ENCODE peak calls at places on chromosomes 5 and 9, in ten cellular contexts. One of them, this sample, is unnamed.

GRCh38 chr9:116002624-116003023 is 151.0 kb upstream of the PAPPA start:
- DNase-seq in T-cell: no peak
- DNase-seq in GM10248: no peak
- DNase-seq in glomerular endothelial cell: no peak
- DNase-seq in stimulated activated CD4-positive, alpha-beta T cell treated with anti-CD3 and anti-CD28 coated beads, Interleukin-2, amount 100 ng/mL, for 48 hours: no peak
- DNase-seq in GM23338: no peak
- DNase-seq in A172: peak
- DNase-seq in GOT3: no peak
- DNase-seq in iPS-NIHi11: no peak
- DNase-seq in kidney epithelial cell: no peak
- DNase-seq in this sample: peak

GRCh38 chr9:108565651-108566378 is 290.0 kb downstream of the ACTL7B start:
- DNase-seq in A172: peak
- DNase-seq in kidney epithelial cell: no peak
- DNase-seq in stimulated activated CD4-positive, alpha-beta T cell treated with anti-CD3 and anti-CD28 coated beads, Interleukin-2, amount 100 ng/mL, for 48 hours: peak
- DNase-seq in iPS-NIHi11: peak
- DNase-seq in GM23338: peak
- DNase-seq in T-cell: no peak
- DNase-seq in GOT3: no peak
- DNase-seq in GM10248: peak
- DNase-seq in glomerular endothelial cell: peak
- DNase-seq in this sample: peak

GRCh38 chr5:69512740-69513260 is 20.2 kb downstream of the OCLN start:
- DNase-seq in GM23338: no peak
- DNase-seq in GOT3: no peak
- DNase-seq in iPS-NIHi11: no peak
- DNase-seq in A172: peak
- DNase-seq in stimulated activated CD4-positive, alpha-beta T cell treated with anti-CD3 and anti-CD28 coated beads, Interleukin-2, amount 100 ng/mL, for 48 hours: no peak
- DNase-seq in kidney epithelial cell: no peak
- DNase-seq in GM10248: no peak
- DNase-seq in glomerular endothelial cell: no peak
- DNase-seq in T-cell: no peak
- DNase-seq in this sample: no peak

GRCh38 chr5:160040471-160040835 is 31.5 kb downstream of the TTC1 start:
- DNase-seq in T-cell: no peak
- DNase-seq in kidney epithelial cell: no peak
- DNase-seq in GOT3: no peak
- DNase-seq in stimulated activated CD4-positive, alpha-beta T cell treated with anti-CD3 and anti-CD28 coated beads, Interleukin-2, amount 100 ng/mL, for 48 hours: no peak
- DNase-seq in A172: no peak
- DNase-seq in GM10248: no peak
- DNase-seq in iPS-NIHi11: no peak
- DNase-seq in GM23338: no peak
- DNase-seq in glomerular endothelial cell: no peak
- DNase-seq in this sample: no peak

GRCh38 chr5:57412680-57413079 is 69.9 kb downstream of the ACTBL2 start:
- DNase-seq in A172: no peak
- DNase-seq in GOT3: no peak
- DNase-seq in stimulated activated CD4-positive, alpha-beta T cell treated with anti-CD3 and anti-CD28 coated beads, Interleukin-2, amount 100 ng/mL, for 48 hours: no peak
- DNase-seq in glomerular endothelial cell: no peak
- DNase-seq in iPS-NIHi11: no peak
- DNase-seq in GM23338: no peak
- DNase-seq in kidney epithelial cell: no peak
- DNase-seq in T-cell: no peak
- DNase-seq in GM10248: no peak
- DNase-seq in this sample: no peak

GRCh38 chr9:92971121-92971520 is 23.8 kb downstream of the FGD3 start:
- DNase-seq in kidney epithelial cell: no peak
- DNase-seq in stimulated activated CD4-positive, alpha-beta T cell treated with anti-CD3 and anti-CD28 coated beads, Interleukin-2, amount 100 ng/mL, for 48 hours: no peak
- DNase-seq in GM23338: no peak
- DNase-seq in glomerular endothelial cell: no peak
- DNase-seq in A172: no peak
- DNase-seq in GM10248: no peak
- DNase-seq in T-cell: no peak
- DNase-seq in iPS-NIHi11: no peak
- DNase-seq in GOT3: no peak
- DNase-seq in this sample: no peak

GRCh38 chr5:142149363-142149762 is 40.8 kb downstream of the NDFIP1 start:
- DNase-seq in iPS-NIHi11: no peak
- DNase-seq in A172: no peak
- DNase-seq in glomerular endothelial cell: no peak
- DNase-seq in GOT3: no peak
- DNase-seq in T-cell: no peak
- DNase-seq in GM23338: no peak
- DNase-seq in GM10248: no peak
- DNase-seq in kidney epithelial cell: no peak
- DNase-seq in stimulated activated CD4-positive, alpha-beta T cell treated with anti-CD3 and anti-CD28 coated beads, Interleukin-2, amount 100 ng/mL, for 48 hours: no peak
- DNase-seq in this sample: no peak

GRCh38 chr9:20292002-20292401 is 330.3 kb downstream of the MLLT3 start:
- DNase-seq in glomerular endothelial cell: no peak
- DNase-seq in stimulated activated CD4-positive, alpha-beta T cell treated with anti-CD3 and anti-CD28 coated beads, Interleukin-2, amount 100 ng/mL, for 48 hours: no peak
- DNase-seq in T-cell: no peak
- DNase-seq in GOT3: no peak
- DNase-seq in A172: peak
- DNase-seq in GM10248: no peak
- DNase-seq in iPS-NIHi11: peak
- DNase-seq in kidney epithelial cell: no peak
- DNase-seq in GM23338: peak
- DNase-seq in this sample: peak

GRCh38 chr9:93962561-93963440 is 7.6 kb upstream of the BARX1 start:
- DNase-seq in GM10248: peak
- DNase-seq in GM23338: peak
- DNase-seq in A172: peak
- DNase-seq in kidney epithelial cell: peak
- DNase-seq in stimulated activated CD4-positive, alpha-beta T cell treated with anti-CD3 and anti-CD28 coated beads, Interleukin-2, amount 100 ng/mL, for 48 hours: peak
- DNase-seq in GOT3: no peak
- DNase-seq in T-cell: peak
- DNase-seq in iPS-NIHi11: peak
- DNase-seq in glomerular endothelial cell: peak
- DNase-seq in this sample: peak

GRCh38 chr5:79573983-79574890 is 38.0 kb upstream of the TENT2 start:
- DNase-seq in glomerular endothelial cell: no peak
- DNase-seq in GM23338: no peak
- DNase-seq in kidney epithelial cell: no peak
- DNase-seq in T-cell: no peak
- DNase-seq in stimulated activated CD4-positive, alpha-beta T cell treated with anti-CD3 and anti-CD28 coated beads, Interleukin-2, amount 100 ng/mL, for 48 hours: no peak
- DNase-seq in iPS-NIHi11: no peak
- DNase-seq in GM10248: no peak
- DNase-seq in A172: no peak
- DNase-seq in GOT3: no peak
- DNase-seq in this sample: no peak

GRCh38 chr9:95193067-95193466 is 124.4 kb downstream of the FANCC start:
- DNase-seq in A172: no peak
- DNase-seq in GM23338: peak
- DNase-seq in GM10248: no peak
- DNase-seq in glomerular endothelial cell: no peak
- DNase-seq in kidney epithelial cell: no peak
- DNase-seq in iPS-NIHi11: peak
- DNase-seq in stimulated activated CD4-positive, alpha-beta T cell treated with anti-CD3 and anti-CD28 coated beads, Interleukin-2, amount 100 ng/mL, for 48 hours: no peak
- DNase-seq in GOT3: no peak
- DNase-seq in T-cell: no peak
- DNase-seq in this sample: no peak